ENCODE peak calls at places on chromosomes 2 and 18, in five cellular contexts. One of them, this sample, is unnamed.

GRCh38 chr2:63047193-63047533 is 3.5 kb upstream of the OTX1 start:
- DNase-seq in stomach: no peak
- DNase-seq in endodermal cell: no peak
- DNase-seq in PC-3: no peak
- DNase-seq in brain microvascular endothelial cell: no peak
- DNase-seq in this sample: no peak

GRCh38 chr2:30899655-30900054 is 92.4 kb upstream of the CAPN13 start:
- DNase-seq in endodermal cell: peak; percentile 30
- DNase-seq in PC-3: no peak
- DNase-seq in brain microvascular endothelial cell: no peak
- DNase-seq in stomach: no peak
- DNase-seq in this sample: no peak

GRCh38 chr2:8680931-8681760 is 710 bp upstream of the ID2 start:
- DNase-seq in stomach: peak; percentile 73
- DNase-seq in brain microvascular endothelial cell: peak; percentile 90
- DNase-seq in endodermal cell: peak; percentile 84
- DNase-seq in PC-3: peak; percentile 51
- DNase-seq in this sample: peak; percentile 97

GRCh38 chr2:98909381-98910211 is 26.4 kb downstream of the CRACDL start:
- DNase-seq in brain microvascular endothelial cell: peak; percentile 84
- DNase-seq in PC-3: peak; percentile 87
- DNase-seq in endodermal cell: peak; percentile 89
- DNase-seq in stomach: peak; percentile 94
- DNase-seq in this sample: peak; percentile 70

GRCh38 chr18:1047406-1047805 is 142.7 kb downstream of the ADCYAP1 start:
- DNase-seq in endodermal cell: no peak
- DNase-seq in PC-3: no peak
- DNase-seq in brain microvascular endothelial cell: no peak
- DNase-seq in stomach: no peak
- DNase-seq in this sample: peak; percentile 5

GRCh38 chr2:129396980-129397599 is 582.4 kb upstream of the RAB6C start:
- DNase-seq in endodermal cell: peak; percentile 82
- DNase-seq in brain microvascular endothelial cell: peak; percentile 3
- DNase-seq in PC-3: peak; percentile 36
- DNase-seq in stomach: no peak
- DNase-seq in this sample: peak; percentile 15

GRCh38 chr18:74507120-74507881 is 11.1 kb downstream of the CNDP2 start:
- DNase-seq in stomach: peak; percentile 90
- DNase-seq in brain microvascular endothelial cell: no peak
- DNase-seq in endodermal cell: peak; percentile 50
- DNase-seq in PC-3: no peak
- DNase-seq in this sample: no peak

GRCh38 chr2:208227581-208228232 is 27.2 kb downstream of the IDH1 start:
- DNase-seq in PC-3: no peak
- DNase-seq in stomach: no peak
- DNase-seq in brain microvascular endothelial cell: no peak
- DNase-seq in endodermal cell: no peak
- DNase-seq in this sample: no peak

GRCh38 chr2:174338626-174339570 is 4.1 kb downstream of the SP9 start:
- DNase-seq in endodermal cell: peak; percentile 70
- DNase-seq in PC-3: no peak
- DNase-seq in stomach: no peak
- DNase-seq in brain microvascular endothelial cell: no peak
- DNase-seq in this sample: peak; percentile 33

GRCh38 chr2:166000401-166000800 is 46.8 kb upstream of the TTC21B start:
- DNase-seq in stomach: no peak
- DNase-seq in PC-3: no peak
- DNase-seq in brain microvascular endothelial cell: no peak
- DNase-seq in endodermal cell: no peak
- DNase-seq in this sample: no peak

GRCh38 chr18:50559750-50560680 is at the start of gene MAPK4:
- DNase-seq in stomach: peak; percentile 67
- DNase-seq in PC-3: no peak
- DNase-seq in endodermal cell: peak; percentile 85
- DNase-seq in brain microvascular endothelial cell: no peak
- DNase-seq in this sample: no peak

GRCh38 chr2:102365763-102366162 is 10.2 kb downstream of the IL18R1 start:
- DNase-seq in brain microvascular endothelial cell: no peak
- DNase-seq in PC-3: no peak
- DNase-seq in endodermal cell: no peak
- DNase-seq in stomach: no peak
- DNase-seq in this sample: no peak

GRCh38 chr2:148896116-148896515 is 21.1 kb downstream of the KIF5C start:
- DNase-seq in stomach: no peak
- DNase-seq in brain microvascular endothelial cell: no peak
- DNase-seq in endodermal cell: no peak
- DNase-seq in PC-3: no peak
- DNase-seq in this sample: no peak

GRCh38 chr18:52312321-52312720 is 27.7 kb upstream of the DCC start:
- DNase-seq in brain microvascular endothelial cell: no peak
- DNase-seq in stomach: no peak
- DNase-seq in endodermal cell: no peak
- DNase-seq in PC-3: peak; percentile 16
- DNase-seq in this sample: no peak

GRCh38 chr2:74902281-74902860 is 56.1 kb upstream of the POLE4 start:
- DNase-seq in stomach: no peak
- DNase-seq in endodermal cell: peak; percentile 22
- DNase-seq in PC-3: no peak
- DNase-seq in brain microvascular endothelial cell: no peak
- DNase-seq in this sample: no peak
- H3K27me3 ChIP-seq in stomach: no peaks in the 10 kb centered on the region
- H3K27me3 ChIP-seq in endodermal cell: peaks cover 10% of the 10 kb centered on the region
- H3K27me3 ChIP-seq in PC-3: no peaks in the 10 kb centered on the region
- H3K27me3 ChIP-seq in brain microvascular endothelial cell: no peaks in the 10 kb centered on the region
- H3K27me3 ChIP-seq in this sample: no peaks in the 10 kb centered on the region

DNA sequence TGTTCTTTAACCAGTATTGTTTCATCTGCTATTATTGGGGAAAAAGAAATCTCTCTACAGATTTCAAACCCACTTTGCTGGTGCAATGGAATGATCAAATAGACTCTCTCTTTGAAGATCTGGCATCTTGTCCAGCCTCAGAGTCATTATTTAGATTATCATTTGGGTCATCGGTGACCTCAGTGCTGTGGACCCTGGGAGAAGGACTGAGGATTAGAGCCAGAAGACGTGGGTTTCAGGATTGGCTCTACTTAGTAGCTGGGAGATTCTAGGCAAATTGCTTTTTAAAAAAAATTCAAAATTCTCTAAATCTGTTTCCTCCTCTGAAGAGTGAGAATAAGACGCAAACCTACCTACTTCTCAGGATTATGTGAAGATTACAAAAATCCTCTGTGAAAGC is 107.6 kb upstream of the CTAGE1 start:
- DNase-seq in endodermal cell: no peak
- DNase-seq in brain microvascular endothelial cell: no peak
- DNase-seq in stomach: no peak
- DNase-seq in PC-3: no peak
- DNase-seq in this sample: no peak
- H3K27me3 ChIP-seq in endodermal cell: no peaks in the 10 kb centered on the region
- H3K27me3 ChIP-seq in brain microvascular endothelial cell: no peaks in the 10 kb centered on the region
- H3K27me3 ChIP-seq in stomach: no peaks in the 10 kb centered on the region
- H3K27me3 ChIP-seq in PC-3: no peaks in the 10 kb centered on the region
- H3K27me3 ChIP-seq in this sample: no peaks in the 10 kb centered on the region

GRCh38 chr2:211281430-211282073 is 725.2 kb downstream of the CPS1 start:
- DNase-seq in endodermal cell: peak; percentile 72
- DNase-seq in brain microvascular endothelial cell: no peak
- DNase-seq in PC-3: peak; percentile 7
- DNase-seq in stomach: no peak
- DNase-seq in this sample: no peak
- H3K27me3 ChIP-seq in endodermal cell: no peaks in the 10 kb centered on the region
- H3K27me3 ChIP-seq in brain microvascular endothelial cell: no peaks in the 10 kb centered on the region
- H3K27me3 ChIP-seq in PC-3: peaks cover 41% of the 10 kb centered on the region
- H3K27me3 ChIP-seq in stomach: no peaks in the 10 kb centered on the region
- H3K27me3 ChIP-seq in this sample: no peaks in the 10 kb centered on the region

GRCh38 chr18:11668441-11669169 is 20.5 kb upstream of the GNAL start:
- DNase-seq in stomach: no peak
- DNase-seq in brain microvascular endothelial cell: no peak
- DNase-seq in PC-3: no peak
- DNase-seq in endodermal cell: peak; percentile 42
- DNase-seq in this sample: no peak

GRCh38 chr18:11672198-11672597 is 16.9 kb upstream of the GNAL start:
- DNase-seq in endodermal cell: peak; percentile 35
- DNase-seq in PC-3: no peak
- DNase-seq in stomach: no peak
- DNase-seq in brain microvascular endothelial cell: no peak
- DNase-seq in this sample: no peak

GRCh38 chr18:11669271-11669947 is 19.7 kb upstream of the GNAL start:
- DNase-seq in endodermal cell: peak; percentile 48
- DNase-seq in stomach: no peak
- DNase-seq in brain microvascular endothelial cell: no peak
- DNase-seq in PC-3: no peak
- DNase-seq in this sample: no peak

GRCh38 chr18:11671156-11671555 is 17.9 kb upstream of the GNAL start:
- DNase-seq in endodermal cell: peak; percentile 21
- DNase-seq in stomach: no peak
- DNase-seq in PC-3: no peak
- DNase-seq in brain microvascular endothelial cell: no peak
- DNase-seq in this sample: no peak

DNA sequence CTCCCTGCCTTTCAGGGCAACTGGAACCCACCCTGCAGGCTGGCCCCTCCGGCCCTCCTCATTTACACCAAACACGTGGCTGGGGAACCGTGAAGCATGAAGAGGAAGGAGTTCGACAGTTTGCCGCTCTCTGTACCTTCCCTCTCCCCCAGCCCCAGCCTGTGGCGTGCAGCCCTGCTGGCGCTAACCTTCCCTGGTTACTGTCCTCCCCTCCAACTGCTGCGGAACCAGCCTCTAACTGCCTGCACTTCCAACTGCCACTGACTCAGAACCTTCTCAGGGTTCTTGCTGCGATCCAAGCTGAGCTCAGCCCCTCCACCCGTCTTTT is 19.2 kb upstream of the GNAL start:
- DNase-seq in brain microvascular endothelial cell: no peak
- DNase-seq in PC-3: no peak
- DNase-seq in stomach: no peak
- DNase-seq in endodermal cell: no peak
- DNase-seq in this sample: no peak
- H3K27me3 ChIP-seq in brain microvascular endothelial cell: no peaks in the 10 kb centered on the region
- H3K27me3 ChIP-seq in PC-3: peaks cover 99% of the 10 kb centered on the region
- H3K27me3 ChIP-seq in stomach: no peaks in the 10 kb centered on the region
- H3K27me3 ChIP-seq in endodermal cell: no peaks in the 10 kb centered on the region
- H3K27me3 ChIP-seq in this sample: peaks cover 49% of the 10 kb centered on the region

GRCh38 chr2:120251077-120251476 is 1.6 kb upstream of the RALB start:
- DNase-seq in endodermal cell: no peak
- DNase-seq in brain microvascular endothelial cell: no peak
- DNase-seq in stomach: no peak
- DNase-seq in PC-3: no peak
- DNase-seq in this sample: no peak

GRCh38 chr2:120251863-120252206 is 817 bp upstream of the RALB start:
- DNase-seq in brain microvascular endothelial cell: no peak
- DNase-seq in endodermal cell: no peak
- DNase-seq in PC-3: no peak
- DNase-seq in stomach: no peak
- DNase-seq in this sample: no peak

GRCh38 chr2:120253021-120253882 is 600 bp downstream of the RALB start:
- DNase-seq in brain microvascular endothelial cell: peak; percentile 58
- DNase-seq in endodermal cell: peak; percentile 85
- DNase-seq in PC-3: peak; percentile 82
- DNase-seq in stomach: peak; percentile 79
- DNase-seq in this sample: peak; percentile 89

GRCh38 chr2:120252207-120253020 is at the start of gene RALB:
- DNase-seq in stomach: peak; percentile 100
- DNase-seq in brain microvascular endothelial cell: peak; percentile 99
- DNase-seq in endodermal cell: peak; percentile 100
- DNase-seq in PC-3: peak; percentile 99
- DNase-seq in this sample: peak; percentile 99

DNA sequence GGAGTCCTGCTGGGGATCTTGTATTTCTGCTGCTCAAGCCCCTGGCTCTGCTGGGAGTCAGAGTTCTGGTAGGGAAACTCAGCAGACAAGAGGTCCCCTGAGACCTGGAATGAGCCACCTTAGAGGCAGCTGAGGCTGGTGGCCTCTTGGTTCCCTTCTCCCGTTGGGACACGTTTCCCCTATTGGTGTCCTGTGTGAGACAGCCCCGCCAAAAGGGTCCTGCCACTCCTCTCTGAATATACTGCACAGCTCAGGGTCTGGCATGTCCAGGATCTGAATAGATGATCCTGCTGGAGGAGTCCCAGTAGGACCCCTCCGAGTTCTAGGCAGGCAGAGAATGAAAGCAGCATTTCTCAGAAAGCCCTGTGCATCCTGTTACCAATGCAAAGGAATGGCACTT is 2.0 kb upstream of the RALB start:
- DNase-seq in PC-3: no peak
- DNase-seq in brain microvascular endothelial cell: no peak
- DNase-seq in endodermal cell: no peak
- DNase-seq in stomach: no peak
- DNase-seq in this sample: no peak
- H3K27me3 ChIP-seq in PC-3: no peaks in the 10 kb centered on the region
- H3K27me3 ChIP-seq in brain microvascular endothelial cell: no peaks in the 10 kb centered on the region
- H3K27me3 ChIP-seq in endodermal cell: peaks cover 27% of the 10 kb centered on the region
- H3K27me3 ChIP-seq in stomach: no peaks in the 10 kb centered on the region
- H3K27me3 ChIP-seq in this sample: peaks cover 12% of the 10 kb centered on the region

DNA sequence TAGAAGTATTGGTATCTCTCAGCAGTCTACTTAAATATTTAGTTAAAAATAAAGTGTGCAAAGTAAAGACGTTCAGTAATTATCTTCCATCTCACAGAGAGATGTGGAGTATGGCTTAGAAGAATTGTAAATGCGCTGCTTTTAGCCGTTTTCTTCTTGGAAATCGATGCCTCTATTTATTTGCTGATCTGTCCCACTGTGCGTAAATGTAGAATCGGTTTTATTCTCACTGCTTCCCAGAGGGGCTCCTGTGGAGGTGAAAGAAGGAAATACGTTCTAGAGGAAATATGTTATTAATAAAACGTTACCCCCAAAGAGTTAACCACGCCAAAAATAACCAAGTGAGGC is 1.9 kb downstream of the NPAS2 start:
- DNase-seq in stomach: no peak
- DNase-seq in endodermal cell: no peak
- DNase-seq in brain microvascular endothelial cell: no peak
- DNase-seq in PC-3: no peak
- DNase-seq in this sample: no peak
- H3K27me3 ChIP-seq in stomach: no peaks in the 10 kb centered on the region
- H3K27me3 ChIP-seq in endodermal cell: peaks cover 75% of the 10 kb centered on the region
- H3K27me3 ChIP-seq in brain microvascular endothelial cell: no peaks in the 10 kb centered on the region
- H3K27me3 ChIP-seq in PC-3: no peaks in the 10 kb centered on the region
- H3K27me3 ChIP-seq in this sample: peaks cover 49% of the 10 kb centered on the region